ENCODE peak calls at places on chromosomes 4 and X, in six cellular contexts. One of them, this sample, is unnamed.

GRCh38 chr4:127957105-127957504 is 7.9 kb downstream of the MFSD8 start:
- DNase-seq in lung: no peak
- DNase-seq in AG09319: no peak
- DNase-seq in colonic mucosa: no peak
- DNase-seq in AG04450: no peak
- DNase-seq in WTC11: no peak
- DNase-seq in this sample: no peak

GRCh38 chr4:139279723-139280620 is at the start of gene MGARP:
- DNase-seq in WTC11: peak
- DNase-seq in AG09319: no peak
- DNase-seq in colonic mucosa: no peak
- DNase-seq in AG04450: no peak
- DNase-seq in lung: no peak
- DNase-seq in this sample: peak

GRCh38 chr4:154490261-154490588 is 1.4 kb downstream of the DCHS2 start:
- DNase-seq in lung: no peak
- DNase-seq in AG09319: no peak
- DNase-seq in colonic mucosa: no peak
- DNase-seq in WTC11: no peak
- DNase-seq in AG04450: no peak
- DNase-seq in this sample: no peak

GRCh38 chr4:147518846-147519767 is 38.2 kb downstream of the EDNRA start:
- DNase-seq in lung: peak
- DNase-seq in WTC11: peak
- DNase-seq in colonic mucosa: peak
- DNase-seq in AG09319: peak
- DNase-seq in AG04450: peak
- DNase-seq in this sample: peak

GRCh38 chrX:151393514-151393913 is 3.5 kb upstream of the VMA21 start:
- DNase-seq in colonic mucosa: no peak
- DNase-seq in AG09319: no peak
- DNase-seq in AG04450: no peak
- DNase-seq in lung: no peak
- DNase-seq in WTC11: peak
- DNase-seq in this sample: no peak

GRCh38 chr4:102694791-102695190 is 66.0 kb downstream of the MANBA start:
- DNase-seq in AG09319: no peak
- DNase-seq in colonic mucosa: no peak
- DNase-seq in WTC11: no peak
- DNase-seq in AG04450: no peak
- DNase-seq in lung: no peak
- DNase-seq in this sample: no peak

GRCh38 chr4:22129454-22130075 is 181.0 kb upstream of the KCNIP4 start:
- DNase-seq in AG04450: no peak
- DNase-seq in WTC11: peak
- DNase-seq in AG09319: peak
- DNase-seq in lung: no peak
- DNase-seq in colonic mucosa: peak
- DNase-seq in this sample: peak

GRCh38 chr4:82645868-82646267 is 84.1 kb upstream of the TMEM150C start:
- DNase-seq in AG04450: no peak
- DNase-seq in colonic mucosa: no peak
- DNase-seq in AG09319: no peak
- DNase-seq in WTC11: no peak
- DNase-seq in lung: no peak
- DNase-seq in this sample: no peak

GRCh38 chr4:154364012-154364863 is 127.4 kb downstream of the DCHS2 start:
- DNase-seq in WTC11: no peak
- DNase-seq in colonic mucosa: no peak
- DNase-seq in lung: no peak
- DNase-seq in AG04450: no peak
- DNase-seq in AG09319: no peak
- DNase-seq in this sample: no peak

GRCh38 chr4:752196-752861 is 46.7 kb downstream of the PCGF3 start:
- DNase-seq in WTC11: no peak
- DNase-seq in AG09319: no peak
- DNase-seq in colonic mucosa: no peak
- DNase-seq in AG04450: no peak
- DNase-seq in lung: no peak
- DNase-seq in this sample: no peak

GRCh38 chr4:8302331-8302730 is 32.8 kb downstream of the HTRA3 start:
- DNase-seq in AG04450: no peak
- DNase-seq in lung: no peak
- DNase-seq in WTC11: peak
- DNase-seq in colonic mucosa: no peak
- DNase-seq in AG09319: no peak
- DNase-seq in this sample: no peak

GRCh38 chrX:3262906-3263305 is 83.5 kb downstream of the MXRA5 start:
- DNase-seq in WTC11: no peak
- DNase-seq in AG09319: peak
- DNase-seq in colonic mucosa: no peak
- DNase-seq in AG04450: peak
- DNase-seq in lung: no peak
- DNase-seq in this sample: no peak

GRCh38 chrX:130805906-130806305 is 97.1 kb downstream of the ENOX2 start:
- DNase-seq in AG09319: no peak
- DNase-seq in AG04450: no peak
- DNase-seq in WTC11: no peak
- DNase-seq in colonic mucosa: no peak
- DNase-seq in lung: no peak
- DNase-seq in this sample: no peak

GRCh38 chr4:48967101-48967500 is 19.0 kb upstream of the CWH43 start:
- DNase-seq in AG09319: no peak
- DNase-seq in AG04450: no peak
- DNase-seq in lung: no peak
- DNase-seq in WTC11: no peak
- DNase-seq in colonic mucosa: no peak
- DNase-seq in this sample: no peak

GRCh38 chr4:138259801-138260200 is 17.7 kb upstream of the SLC7A11 start:
- DNase-seq in lung: no peak
- DNase-seq in AG04450: no peak
- DNase-seq in colonic mucosa: no peak
- DNase-seq in WTC11: no peak
- DNase-seq in AG09319: no peak
- DNase-seq in this sample: no peak

GRCh38 chr4:8050555-8051206 is 107.9 kb downstream of the ABLIM2 start:
- DNase-seq in AG09319: no peak
- DNase-seq in colonic mucosa: peak
- DNase-seq in AG04450: no peak
- DNase-seq in lung: peak
- DNase-seq in WTC11: peak
- DNase-seq in this sample: peak

GRCh38 chr4:184282251-184282713 is 64.6 kb upstream of the ENPP6 start:
- DNase-seq in lung: peak
- DNase-seq in WTC11: peak
- DNase-seq in AG09319: no peak
- DNase-seq in colonic mucosa: peak
- DNase-seq in AG04450: no peak
- DNase-seq in this sample: no peak

DNA sequence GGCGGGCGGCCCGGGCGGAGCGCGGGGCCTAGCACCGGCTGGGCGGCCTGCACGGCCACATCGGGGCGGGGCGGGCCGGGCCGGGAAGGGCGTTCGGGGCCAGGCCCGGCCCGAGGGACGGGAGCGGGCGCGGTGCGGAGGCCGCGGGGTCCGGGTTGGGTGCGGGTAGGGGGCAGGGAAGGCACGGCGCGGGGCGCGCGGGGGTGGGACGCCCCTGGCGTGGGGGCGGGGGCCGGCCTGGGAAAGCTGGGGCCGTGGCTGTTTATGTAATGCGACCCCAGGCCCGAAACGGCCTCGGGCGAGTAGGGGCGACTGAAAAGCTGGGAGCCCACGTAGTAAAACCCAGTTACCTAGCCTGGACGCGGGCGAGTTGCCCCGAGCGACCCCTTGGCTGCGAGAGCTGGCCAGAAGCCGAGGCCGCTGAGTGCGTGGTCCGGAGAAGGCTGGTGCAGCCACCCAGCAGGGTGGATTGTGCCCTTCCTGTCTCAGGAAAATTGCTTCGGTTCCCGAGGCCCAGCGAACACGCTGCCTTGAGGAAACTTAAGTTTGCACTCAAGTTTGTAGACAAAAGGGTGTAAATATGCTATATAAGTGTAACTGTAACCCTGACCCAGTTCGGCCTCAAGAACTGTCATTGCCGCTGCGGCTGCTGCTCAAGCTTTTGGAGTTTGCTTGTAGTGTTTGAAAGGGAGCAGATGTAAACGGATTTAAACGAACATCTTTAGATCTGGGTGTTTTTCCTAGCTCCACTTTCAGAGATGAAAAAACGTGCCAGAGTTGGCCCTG is 585 bp downstream of the SEC24B start:
- DNase-seq in lung: peak
- DNase-seq in AG04450: no peak
- DNase-seq in AG09319: no peak
- DNase-seq in WTC11: peak
- DNase-seq in colonic mucosa: peak
- DNase-seq in this sample: peak
- TF ChIP-seq CTCF in lung: no peak
- TF ChIP-seq CTCF in AG04450: no peak
- TF ChIP-seq CTCF in AG09319: no peak
- TF ChIP-seq CTCF in WTC11: no peak
- TF ChIP-seq CTCF in colonic mucosa: no peak
- TF ChIP-seq CTCF in this sample: no peak

GRCh38 chr4:16727218-16727617 is 171.2 kb downstream of the LDB2 start:
- DNase-seq in WTC11: no peak
- DNase-seq in AG09319: no peak
- DNase-seq in colonic mucosa: no peak
- DNase-seq in lung: no peak
- DNase-seq in AG04450: no peak
- DNase-seq in this sample: no peak
- TF ChIP-seq CTCF in WTC11: no peak
- TF ChIP-seq CTCF in AG09319: no peak
- TF ChIP-seq CTCF in colonic mucosa: no peak
- TF ChIP-seq CTCF in lung: no peak
- TF ChIP-seq CTCF in AG04450: no peak
- TF ChIP-seq CTCF in this sample: no peak

GRCh38 chrX:40167240-40168182 is 69.8 kb upstream of the BCOR start:
- DNase-seq in AG04450: no peak
- DNase-seq in lung: no peak
- DNase-seq in WTC11: peak
- DNase-seq in colonic mucosa: peak
- DNase-seq in AG09319: no peak
- DNase-seq in this sample: no peak

GRCh38 chrX:40171513-40172168 is 73.9 kb upstream of the BCOR start:
- DNase-seq in AG04450: no peak
- DNase-seq in AG09319: no peak
- DNase-seq in colonic mucosa: peak
- DNase-seq in WTC11: no peak
- DNase-seq in lung: no peak
- DNase-seq in this sample: no peak

GRCh38 chrX:40170830-40171512 is 73.2 kb upstream of the BCOR start:
- DNase-seq in colonic mucosa: peak
- DNase-seq in lung: no peak
- DNase-seq in AG09319: no peak
- DNase-seq in AG04450: no peak
- DNase-seq in WTC11: peak
- DNase-seq in this sample: no peak

GRCh38 chrX:40168183-40169015 is 70.6 kb upstream of the BCOR start:
- DNase-seq in colonic mucosa: no peak
- DNase-seq in AG09319: no peak
- DNase-seq in lung: no peak
- DNase-seq in AG04450: no peak
- DNase-seq in WTC11: no peak
- DNase-seq in this sample: no peak

GRCh38 chrX:40169193-40170086 is 71.7 kb upstream of the BCOR start:
- DNase-seq in lung: no peak
- DNase-seq in AG04450: peak
- DNase-seq in colonic mucosa: peak
- DNase-seq in WTC11: peak
- DNase-seq in AG09319: no peak
- DNase-seq in this sample: peak
- TF ChIP-seq CTCF in lung: no peak
- TF ChIP-seq CTCF in AG04450: peak
- TF ChIP-seq CTCF in colonic mucosa: peak
- TF ChIP-seq CTCF in WTC11: no peak
- TF ChIP-seq CTCF in AG09319: peak
- TF ChIP-seq CTCF in this sample: peak

GRCh38 chr4:173231916-173232315 is 63.3 kb downstream of the GALNT7 start:
- DNase-seq in AG09319: no peak
- DNase-seq in AG04450: no peak
- DNase-seq in WTC11: no peak
- DNase-seq in lung: no peak
- DNase-seq in colonic mucosa: no peak
- DNase-seq in this sample: no peak
- TF ChIP-seq CTCF in AG09319: peak
- TF ChIP-seq CTCF in AG04450: peak
- TF ChIP-seq CTCF in WTC11: no peak
- TF ChIP-seq CTCF in lung: no peak
- TF ChIP-seq CTCF in colonic mucosa: no peak
- TF ChIP-seq CTCF in this sample: no peak

DNA sequence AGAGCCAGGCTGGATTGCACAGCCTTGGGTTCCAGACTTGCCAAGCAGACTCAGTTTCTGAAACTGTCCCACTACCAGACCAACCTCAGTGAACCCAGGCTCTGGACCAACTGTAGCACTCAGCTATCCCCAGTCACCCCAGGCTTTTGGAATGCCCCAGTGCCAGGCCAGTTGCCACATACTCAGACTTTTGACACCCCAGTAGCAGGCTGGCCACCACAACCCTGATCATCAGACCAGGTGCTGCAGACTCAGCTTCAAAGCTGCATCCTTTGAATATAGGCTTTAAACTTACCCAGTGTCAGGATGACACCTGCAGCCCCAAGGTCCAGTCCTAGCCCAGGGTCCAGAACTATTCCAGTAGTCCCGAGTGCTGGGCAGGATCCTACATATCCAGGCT is 1389.9 kb downstream of the ARAP2 start:
- DNase-seq in WTC11: no peak
- DNase-seq in AG04450: no peak
- DNase-seq in colonic mucosa: no peak
- DNase-seq in AG09319: no peak
- DNase-seq in lung: no peak
- DNase-seq in this sample: no peak
- TF ChIP-seq CTCF in WTC11: no peak
- TF ChIP-seq CTCF in AG04450: no peak
- TF ChIP-seq CTCF in colonic mucosa: no peak
- TF ChIP-seq CTCF in AG09319: no peak
- TF ChIP-seq CTCF in lung: no peak
- TF ChIP-seq CTCF in this sample: no peak

GRCh38 chr4:76084542-76084941 is 10.0 kb downstream of the ART3 start:
- DNase-seq in colonic mucosa: no peak
- DNase-seq in AG04450: no peak
- DNase-seq in lung: no peak
- DNase-seq in AG09319: no peak
- DNase-seq in WTC11: no peak
- DNase-seq in this sample: no peak

GRCh38 chr4:76088719-76089118 is 14.2 kb downstream of the ART3 start:
- DNase-seq in colonic mucosa: no peak
- DNase-seq in WTC11: no peak
- DNase-seq in AG04450: no peak
- DNase-seq in lung: no peak
- DNase-seq in AG09319: no peak
- DNase-seq in this sample: no peak

GRCh38 chr4:76090241-76090691 is 15.8 kb downstream of the ART3 start:
- DNase-seq in colonic mucosa: peak
- DNase-seq in AG04450: peak
- DNase-seq in WTC11: no peak
- DNase-seq in AG09319: peak
- DNase-seq in lung: peak
- DNase-seq in this sample: no peak

GRCh38 chr4:76083386-76083785 is 8.9 kb downstream of the ART3 start:
- DNase-seq in colonic mucosa: no peak
- DNase-seq in WTC11: no peak
- DNase-seq in AG09319: no peak
- DNase-seq in lung: no peak
- DNase-seq in AG04450: no peak
- DNase-seq in this sample: no peak

GRCh38 chr4:76087007-76087769 is 12.7 kb downstream of the ART3 start:
- DNase-seq in lung: no peak
- DNase-seq in AG09319: peak
- DNase-seq in colonic mucosa: peak
- DNase-seq in AG04450: peak
- DNase-seq in WTC11: peak
- DNase-seq in this sample: peak
- TF ChIP-seq CTCF in lung: peak
- TF ChIP-seq CTCF in AG09319: peak
- TF ChIP-seq CTCF in colonic mucosa: peak
- TF ChIP-seq CTCF in AG04450: peak
- TF ChIP-seq CTCF in WTC11: no peak
- TF ChIP-seq CTCF in this sample: peak

This sample was measured in neural crest cell.